ENCODE peak calls at places on chromosomes 5 and 9, in five cellular contexts. I is IMR-90, J is NB4, K is suprapubic skin, S is esophagus squamous epithelium. O is an unnamed sample.

GRCh38 chr9:109039539-109039938 is 26.2 kb upstream of the CTNNAL1 start:
- DNase-seq in I (no peak), J (no peak), K (no peak), S (no peak), O (no peak)

GRCh38 chr5:66378407-66378806 is 217.8 kb upstream of the MAST4 start:
- DNase-seq in I (no peak), J (no peak), K (no peak), S (no peak), O (no peak)

GRCh38 chr5:180467028-180467427 is 27.2 kb upstream of the CNOT6 start:
- DNase-seq in I (no peak), J (no peak), K (peak), S (no peak), O (peak)

GRCh38 chr9:99169086-99169485 is 52.7 kb downstream of the ALG2 start:
- DNase-seq in I (no peak), J (no peak), K (no peak), S (no peak), O (no peak)

GRCh38 chr5:37248387-37248969 is 698 bp downstream of the CPLANE1 start:
- DNase-seq in I (peak), J (peak), K (no peak), S (no peak), O (no peak)

GRCh38 chr5:13218518-13218917 is 726.0 kb downstream of the DNAH5 start:
- DNase-seq in I (no peak), J (peak), K (no peak), S (no peak), O (no peak)

GRCh38 chr9:113221800-113222481 is 597 bp downstream of the SLC31A1 start:
- DNase-seq in I (no peak), J (no peak), K (no peak), S (no peak), O (no peak)

GRCh38 chr5:125961150-125961549 is 462.1 kb upstream of the GRAMD2B start:
- DNase-seq in I (no peak), J (no peak), K (no peak), S (no peak), O (no peak)

GRCh38 chr5:83285661-83286398 is 185.7 kb upstream of the VCAN start:
- DNase-seq in I (no peak), J (no peak), K (no peak), S (no peak), O (no peak)

GRCh38 chr9:99040911-99041582 is 63.9 kb upstream of the TGFBR1 start:
- DNase-seq in I (peak), J (peak), K (no peak), S (no peak), O (no peak)

GRCh38 chr9:106059886-106060285 is 365.5 kb downstream of the TMEM38B start:
- DNase-seq in I (no peak), J (no peak), K (no peak), S (no peak), O (no peak)

GRCh38 chr5:179930788-179931473 is 23.2 kb upstream of the TBC1D9B start:
- DNase-seq in I (no peak), J (no peak), K (peak), S (no peak), O (no peak)

GRCh38 chr9:112669326-112669725 is 48.6 kb downstream of the INIP start:
- DNase-seq in I (no peak), J (no peak), K (no peak), S (no peak), O (no peak)

GRCh38 chr5:168734657-168735344 is 155.6 kb upstream of the PANK3 start:
- DNase-seq in I (peak), J (no peak), K (peak), S (no peak), O (peak)

GRCh38 chr5:122940890-122941289 is 95.5 kb downstream of the SNX24 start:
- DNase-seq in I (no peak), J (no peak), K (no peak), S (no peak), O (no peak)

GRCh38 chr9:92963831-92964606 is 16.7 kb downstream of the FGD3 start:
- DNase-seq in I (no peak), J (peak), K (peak), S (peak), O (peak)

GRCh38 chr9:137365552-137366444 is 57.2 kb downstream of the EXD3 start:
- DNase-seq in I (no peak), J (no peak), K (no peak), S (no peak), O (no peak)
- TF ChIP-seq POLR2A in I (no peak), J (no peak), K (no peak), S (no peak), O (no peak)

DNA sequence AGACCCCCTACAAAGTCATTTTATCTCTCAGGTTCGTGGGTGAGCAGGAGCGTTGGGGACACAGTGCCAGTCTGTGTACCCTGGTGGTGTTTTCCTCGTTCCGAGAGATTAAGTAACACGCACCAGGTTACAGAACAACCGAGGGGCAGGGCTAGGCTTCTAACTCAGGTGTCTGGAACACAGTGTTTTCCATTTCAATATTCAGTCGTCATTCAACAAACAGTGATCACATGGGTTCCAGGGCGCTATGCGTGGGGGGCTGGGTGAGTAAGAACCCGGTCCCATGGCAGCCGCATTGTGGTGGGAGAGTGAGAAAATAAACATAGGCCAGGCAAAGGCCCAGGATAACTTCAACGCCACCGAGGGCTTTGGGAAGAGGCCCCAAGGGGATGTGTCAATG is 55.9 kb upstream of the RNU6ATAC start:
- DNase-seq in I (no peak), J (no peak), K (no peak), S (no peak), O (no peak)
- TF ChIP-seq POLR2A in I (no peak), J (no peak), K (no peak), S (no peak), O (no peak)

DNA sequence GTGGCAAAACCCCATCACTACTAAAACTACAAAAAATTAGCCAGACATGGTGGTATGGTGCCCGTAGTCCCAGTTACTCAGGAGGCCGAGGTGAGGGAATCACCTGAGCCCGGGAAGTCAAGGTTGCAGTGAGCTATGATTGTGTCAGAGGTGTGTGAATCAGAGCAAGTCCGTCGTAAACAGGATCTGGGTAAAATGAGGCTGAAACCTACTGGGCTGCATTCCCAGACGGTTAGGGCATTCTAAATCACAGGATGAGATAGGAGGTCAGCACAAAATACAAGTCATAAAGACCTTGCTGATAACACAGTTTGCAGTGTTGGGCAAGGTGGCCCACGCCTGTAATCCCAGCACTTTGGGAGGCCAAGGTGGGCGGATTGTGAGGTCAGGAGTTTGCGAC is 1.9 kb upstream of the CLTB start:
- DNase-seq in I (no peak), J (no peak), K (no peak), S (no peak), O (peak)
- TF ChIP-seq POLR2A in I (no peak), J (no peak), K (no peak), S (no peak), O (no peak)

DNA sequence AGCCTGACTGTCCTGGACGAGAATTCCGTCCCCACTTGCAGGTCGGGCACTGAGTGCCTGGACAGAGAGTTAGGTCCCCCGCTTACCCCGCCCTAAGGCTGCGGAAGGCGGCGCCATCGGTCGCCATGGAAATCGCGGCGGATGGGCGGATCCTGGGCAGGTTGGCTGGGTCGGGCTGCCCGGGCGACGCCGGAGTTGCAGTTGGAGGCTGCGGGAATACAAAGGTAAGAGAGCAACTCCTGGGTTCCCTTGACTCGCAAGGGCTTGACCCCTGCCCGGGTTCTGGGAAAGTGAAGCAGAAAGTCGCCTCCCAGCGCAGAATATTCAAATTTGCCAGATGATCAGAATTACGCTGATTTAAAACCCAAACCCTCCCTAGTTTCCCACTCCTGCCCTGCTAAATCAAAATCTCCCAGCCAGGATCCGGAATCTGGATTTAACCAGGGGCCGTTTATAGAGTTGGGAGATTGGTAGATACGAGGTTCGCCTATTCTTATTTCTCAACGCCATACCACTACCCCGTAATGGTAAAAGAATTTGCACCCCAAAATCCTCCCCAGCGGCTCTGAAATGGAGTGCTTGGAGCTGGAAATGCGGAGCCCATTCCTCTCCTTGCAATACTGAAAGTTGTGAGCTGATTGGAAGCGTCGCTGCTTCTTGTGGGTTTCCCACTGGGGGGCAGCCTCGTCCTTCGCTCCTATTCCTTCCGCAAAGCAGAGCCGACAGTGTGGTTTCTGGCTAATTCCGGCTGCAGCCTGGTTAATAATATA is 156.4 kb upstream of the RASEF start:
- DNase-seq in I (peak), J (peak), K (no peak), S (no peak), O (peak)
- TF ChIP-seq POLR2A in I (no peak), J (no peak), K (no peak), S (no peak), O (no peak)

GRCh38 chr9:134366223-134367031 is 40.2 kb downstream of the RXRA start:
- DNase-seq in I (peak), J (peak), K (peak), S (peak), O (peak)
- TF ChIP-seq POLR2A in I (no peak), J (no peak), K (no peak), S (peak), O (no peak)

GRCh38 chr9:12776775-12777055 is 1.9 kb downstream of the LURAP1L start:
- DNase-seq in I (peak), J (no peak), K (no peak), S (no peak), O (no peak)

GRCh38 chr9:12775373-12775962 is 648 bp downstream of the LURAP1L start:
- DNase-seq in I (no peak), J (no peak), K (no peak), S (no peak), O (no peak)

GRCh38 chr9:12774861-12775367 is at the start of gene LURAP1L:
- DNase-seq in I (peak), J (no peak), K (no peak), S (no peak), O (peak)

GRCh38 chr9:12777149-12778010 is 2.6 kb downstream of the LURAP1L start:
- DNase-seq in I (no peak), J (no peak), K (no peak), S (no peak), O (no peak)

DNA sequence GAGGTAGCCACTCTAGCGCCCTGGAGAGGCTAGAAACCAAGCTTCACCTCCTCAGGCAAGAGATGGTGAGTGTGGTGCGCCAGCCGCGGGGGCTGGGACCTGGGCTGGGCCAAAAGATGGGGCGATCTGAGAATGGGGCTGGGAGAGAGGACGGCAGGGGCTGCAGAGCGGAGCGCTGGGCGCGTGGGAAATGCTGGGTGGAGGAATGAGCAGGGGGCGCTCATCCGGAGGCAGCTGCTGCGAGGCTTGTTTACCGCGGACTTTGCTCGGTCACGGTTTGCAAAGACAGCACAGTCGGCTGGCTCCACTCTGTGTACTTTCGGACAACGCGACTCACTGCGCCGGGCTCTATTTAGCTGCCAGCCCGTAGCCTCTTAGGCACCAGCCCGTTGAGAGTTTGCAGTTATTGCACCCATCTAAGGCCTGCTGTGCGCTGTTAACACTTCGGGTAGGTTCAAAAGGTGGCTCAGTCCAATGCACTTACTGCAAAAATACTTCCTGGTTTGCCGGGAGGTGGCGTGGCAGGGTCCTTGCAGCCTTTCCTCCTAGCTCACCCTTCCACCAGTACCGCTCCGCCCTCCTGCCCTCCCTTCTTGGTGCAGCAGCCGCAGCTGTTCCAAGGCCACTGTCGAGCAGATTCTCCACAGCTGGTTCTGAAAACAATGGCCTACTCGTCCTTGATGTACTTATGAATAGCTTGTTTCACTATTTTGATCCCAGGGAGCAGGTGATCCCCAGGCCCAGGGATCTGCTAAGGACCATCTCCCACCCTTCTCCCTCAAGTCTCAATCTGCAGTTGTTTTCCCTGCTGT is 1.3 kb downstream of the LURAP1L start:
- DNase-seq in I (peak), J (peak), K (peak), S (no peak), O (peak)
- TF ChIP-seq POLR2A in I (peak), J (no peak), K (no peak), S (no peak), O (no peak)

GRCh38 chr9:70418822-70419545 is 4.5 kb upstream of the KLF9 start:
- DNase-seq in I (peak), J (peak), K (peak), S (peak), O (peak)
- TF ChIP-seq POLR2A in I (peak), J (peak), K (peak), S (peak), O (peak)

GRCh38 chr5:120255214-120255613 is 208.9 kb upstream of the PRR16 start:
- DNase-seq in I (peak), J (no peak), K (no peak), S (no peak), O (no peak)

GRCh38 chr5:120254385-120254784 is 209.7 kb upstream of the PRR16 start:
- DNase-seq in I (no peak), J (no peak), K (no peak), S (no peak), O (no peak)

GRCh38 chr5:120258123-120258522 is 206.0 kb upstream of the PRR16 start:
- DNase-seq in I (no peak), J (peak), K (no peak), S (no peak), O (no peak)

GRCh38 chr5:120257358-120257971 is 206.6 kb upstream of the PRR16 start:
- DNase-seq in I (no peak), J (no peak), K (no peak), S (no peak), O (no peak)

DNA sequence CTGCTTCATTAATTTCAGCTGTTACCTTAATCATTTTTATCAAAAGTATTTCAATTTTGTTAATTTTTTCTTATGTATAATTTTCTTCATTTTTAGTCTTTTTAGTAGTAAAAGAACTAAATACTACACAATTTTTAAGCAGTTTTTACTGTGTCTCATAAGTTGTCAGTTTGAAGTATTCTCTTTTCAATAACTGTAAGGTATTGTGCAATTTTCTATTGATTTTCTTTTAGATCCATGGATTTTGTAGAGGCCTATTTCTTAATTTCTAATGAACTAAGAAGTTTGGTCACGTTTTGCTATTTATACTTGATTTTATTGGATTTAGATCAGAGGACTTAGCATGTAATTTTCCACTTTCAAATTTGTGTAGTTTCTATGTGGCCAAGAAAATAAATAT is 207.7 kb upstream of the PRR16 start:
- DNase-seq in I (no peak), J (no peak), K (no peak), S (no peak), O (no peak)
- TF ChIP-seq POLR2A in I (no peak), J (no peak), K (no peak), S (no peak), O (no peak)

DNA sequence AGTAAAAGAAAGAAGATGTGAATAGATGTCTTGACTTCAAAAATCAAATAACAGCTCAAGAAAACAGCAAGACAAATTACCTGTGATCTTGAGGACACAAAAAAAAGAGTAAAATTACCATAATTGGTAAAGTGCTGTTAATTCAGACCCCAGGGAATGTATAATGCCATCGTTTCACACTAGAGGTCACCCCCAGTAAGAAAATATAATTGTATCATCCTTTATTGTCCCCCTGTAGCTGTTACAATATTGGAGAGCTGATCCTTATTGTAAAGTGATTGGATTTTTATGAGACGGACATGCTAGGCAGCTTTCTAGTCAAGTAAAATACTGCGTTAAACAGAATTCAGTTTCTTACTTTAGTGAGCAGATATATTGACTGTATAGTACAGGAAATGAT is 377.0 kb downstream of the TLE1 start:
- DNase-seq in I (no peak), J (no peak), K (no peak), S (no peak), O (no peak)
- TF ChIP-seq POLR2A in I (no peak), J (no peak), K (no peak), S (no peak), O (no peak)

GRCh38 chr5:134524219-134524825 is 1.1 kb upstream of the JADE2 start:
- DNase-seq in I (peak), J (peak), K (peak), S (peak), O (peak)
- TF ChIP-seq POLR2A in I (no peak), J (peak), K (peak), S (peak), O (no peak)

O was measured in lower leg skin.